ENCODE peak calls at places on chromosomes 2 and 18, in four cellular contexts. O is SK-N-SH, Q is K562, C is GM12878. N is an unnamed sample.

GRCh38 chr18:41674466-41674865 is 280.6 kb upstream of the PIK3C3 start:
- DNase-seq in O (peak), Q (no peak), C (no peak), N (no peak)

GRCh38 chr2:216857131-216857550 is 2.7 kb downstream of the TNP1 start:
- DNase-seq in O (no peak), Q (no peak), C (no peak), N (no peak)

GRCh38 chr2:232641153-232641845 is 7.9 kb downstream of the EFHD1 start:
- DNase-seq in O (no peak), Q (no peak), C (no peak), N (no peak)

GRCh38 chr18:76803814-76804213 is 18.5 kb upstream of the ZNF236 start:
- DNase-seq in O (peak), Q (peak), C (peak), N (peak)

GRCh38 chr2:9663008-9663879 is 32.4 kb upstream of the YWHAQ start:
- DNase-seq in O (no peak), Q (no peak), C (peak), N (no peak)

GRCh38 chr2:49490710-49491109 is 336.4 kb upstream of the FSHR start:
- DNase-seq in O (no peak), Q (peak), C (no peak), N (peak)

GRCh38 chr2:217282531-217282930 is 422.7 kb upstream of the TNP1 start:
- DNase-seq in O (no peak), Q (no peak), C (no peak), N (no peak)

GRCh38 chr18:13401404-13401803 is 182.8 kb downstream of the LDLRAD4 start:
- DNase-seq in O (no peak), Q (no peak), C (no peak), N (no peak)

GRCh38 chr2:101064868-101065549 is 62.9 kb downstream of the RPL31 start:
- DNase-seq in O (no peak), Q (no peak), C (no peak), N (no peak)

GRCh38 chr2:227183657-227184367 is 19.4 kb downstream of the COL4A3 start:
- DNase-seq in O (no peak), Q (no peak), C (no peak), N (no peak)

GRCh38 chr18:2897015-2897414 is 50.2 kb downstream of the EMILIN2 start:
- DNase-seq in O (no peak), Q (no peak), C (no peak), N (no peak)

GRCh38 chr2:174633621-174633927 is 36.0 kb upstream of the WIPF1 start:
- DNase-seq in O (no peak), Q (no peak), C (no peak), N (no peak)

GRCh38 chr2:11406492-11407381 is 59.2 kb downstream of the E2F6 start:
- DNase-seq in O (peak), Q (peak), C (no peak), N (no peak)
- TF ChIP-seq USF1 in O (peak), Q (no peak), C (no peak), N (no peak)

GRCh38 chr18:70419526-70419925 is 130.7 kb downstream of the SOCS6 start:
- DNase-seq in O (no peak), Q (no peak), C (no peak), N (no peak)
- TF ChIP-seq MAX in O (peak), Q (no peak), C (no peak), N (no peak)

GRCh38 chr2:20595439-20596192 is 55.3 kb downstream of the HS1BP3 start:
- DNase-seq in O (no peak), Q (no peak), C (peak), N (peak)

GRCh38 chr2:20597868-20598183 is 53.1 kb downstream of the HS1BP3 start:
- DNase-seq in O (no peak), Q (no peak), C (no peak), N (no peak)

GRCh38 chr2:20594957-20595356 is 55.9 kb downstream of the HS1BP3 start:
- DNase-seq in O (no peak), Q (no peak), C (no peak), N (no peak)

GRCh38 chr2:20596973-20597867 is 53.7 kb downstream of the HS1BP3 start:
- DNase-seq in O (no peak), Q (no peak), C (no peak), N (peak)

GRCh38 chr2:20596193-20596972 is 54.5 kb downstream of the HS1BP3 start:
- DNase-seq in O (no peak), Q (no peak), C (no peak), N (peak)
- TF ChIP-seq USF1 in O (no peak), Q (no peak), C (no peak), N (no peak)

DNA sequence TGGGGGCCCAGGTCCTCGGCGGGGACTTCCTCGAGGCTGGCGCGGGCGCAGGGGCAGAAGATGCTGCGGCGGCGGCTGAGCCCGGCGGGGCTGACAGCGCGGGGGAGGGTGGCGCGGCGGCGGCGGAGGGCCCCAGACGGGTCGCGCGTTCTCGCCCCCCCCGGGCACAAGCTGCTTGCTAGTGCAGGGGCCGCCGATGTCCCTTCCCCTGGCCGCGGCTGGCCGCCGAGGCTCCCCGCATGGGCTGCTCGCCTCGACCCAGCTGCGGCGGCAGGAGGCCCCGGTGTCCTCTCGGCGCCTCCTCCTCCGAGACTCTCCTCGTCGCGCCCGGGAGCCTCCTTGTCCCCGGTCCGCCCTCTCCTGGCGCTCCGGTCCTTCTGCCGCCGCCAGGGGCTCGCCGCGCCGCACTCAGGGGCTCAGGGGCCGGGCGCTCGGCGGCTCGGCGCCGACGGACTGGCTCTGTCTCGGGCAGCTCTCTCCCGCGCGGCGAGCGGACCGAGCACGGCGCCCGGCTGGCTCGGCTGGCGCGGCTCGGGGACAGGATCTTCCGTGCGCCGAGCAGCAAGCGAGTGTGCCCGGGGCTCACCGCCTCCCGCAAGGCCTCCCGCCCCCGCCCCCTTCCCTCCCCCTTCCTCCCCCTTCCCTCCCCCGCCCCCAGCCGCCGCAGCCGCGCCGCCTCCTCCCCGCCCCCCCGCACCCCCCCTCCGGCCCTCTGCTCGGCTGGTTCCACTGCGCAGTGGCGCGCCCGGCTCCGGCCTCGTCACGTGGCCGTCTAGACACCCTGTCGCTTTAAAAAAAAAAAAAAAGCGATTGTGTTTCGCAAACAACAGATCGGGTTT is 902 bp upstream of the SMAD7 start:
- DNase-seq in O (peak), Q (peak), C (no peak), N (peak)
- TF ChIP-seq MAX in O (peak), Q (no peak), C (peak), N (no peak)